ENCODE peak calls at places on chromosome 6, in seven cellular contexts. N is heart right ventricle; G is stimulated activated CD4-positive, alpha-beta T cell treated with anti-CD3 and anti-CD28 coated beads, Interleukin-12 subunit alpha, Interleukin-12 subunit beta, amount 100 ng/mL, for 4 hours; O is neural crest cell; Q is cardiac fibroblast; Y is H9; R is left lung. W is an unnamed sample.

GRCh38 chr6:40957616-40958492 is 81.2 kb downstream of the UNC5CL start:
- DNase-seq in N (no peak), G (no peak), O (no peak), Q (peak), Y (no peak), R (no peak), W (no peak)

GRCh38 chr6:42746452-42747400 is 823 bp upstream of the TBCC start:
- DNase-seq in N (peak), G (peak), O (peak), Q (peak), Y (peak), R (peak), W (peak)

GRCh38 chr6:148432405-148433195 is 90.0 kb downstream of the SASH1 start:
- DNase-seq in N (peak), G (no peak), O (no peak), Q (peak), Y (no peak), R (no peak), W (no peak)

GRCh38 chr6:130525378-130525777 is 159.6 kb downstream of the TMEM200A start:
- DNase-seq in N (no peak), G (no peak), O (no peak), Q (no peak), Y (no peak), R (no peak), W (no peak)

GRCh38 chr6:31473244-31473643 is 24.7 kb upstream of the MICB start:
- DNase-seq in N (no peak), G (no peak), O (no peak), Q (no peak), Y (no peak), R (no peak), W (no peak)

GRCh38 chr6:159343709-159344108 is 174.5 kb downstream of the FNDC1 start:
- DNase-seq in N (no peak), G (no peak), O (no peak), Q (no peak), Y (no peak), R (no peak), W (no peak)

GRCh38 chr6:44462797-44463770 is 75.6 kb downstream of the CDC5L start:
- DNase-seq in N (no peak), G (no peak), O (no peak), Q (no peak), Y (no peak), R (no peak), W (no peak)

GRCh38 chr6:44217332-44218143 is 812 bp downstream of the MYMX start:
- DNase-seq in N (peak), G (no peak), O (no peak), Q (no peak), Y (peak), R (no peak), W (no peak)

GRCh38 chr6:162706236-162706635 is 21.3 kb downstream of the PRKN start:
- DNase-seq in N (peak), G (no peak), O (no peak), Q (peak), Y (no peak), R (peak), W (no peak)

GRCh38 chr6:43491750-43492661 is 14.6 kb downstream of the TJAP1 start:
- DNase-seq in N (peak), G (no peak), O (no peak), Q (peak), Y (no peak), R (peak), W (no peak)

W was measured in K562.